ENCODE peak calls at places on chromosomes 11 and 22, in eight cellular contexts. One of them, this sample, is unnamed.

GRCh38 chr22:32079110-32080089 is 36.3 kb downstream of the SLC5A1 start:
- DNase-seq in nephron progenitor cell: no peak
- DNase-seq in MCF 10A: peak
- DNase-seq in WTC11: no peak
- DNase-seq in GM10248: no peak
- DNase-seq in neural crest cell: no peak
- DNase-seq in GDM1: no peak
- DNase-seq in NCI-H345: no peak
- DNase-seq in this sample: no peak

GRCh38 chr22:37802310-37803194 is 5.2 kb upstream of the GCAT start:
- DNase-seq in nephron progenitor cell: peak
- DNase-seq in MCF 10A: peak
- DNase-seq in WTC11: peak
- DNase-seq in GM10248: no peak
- DNase-seq in neural crest cell: peak
- DNase-seq in GDM1: peak
- DNase-seq in NCI-H345: peak
- DNase-seq in this sample: peak

GRCh38 chr11:114291847-114292680 is 4.1 kb upstream of the NNMT start:
- DNase-seq in nephron progenitor cell: no peak
- DNase-seq in MCF 10A: peak
- DNase-seq in WTC11: no peak
- DNase-seq in GM10248: no peak
- DNase-seq in neural crest cell: no peak
- DNase-seq in GDM1: no peak
- DNase-seq in NCI-H345: no peak
- DNase-seq in this sample: no peak

GRCh38 chr11:80317612-80318011 is 876.8 kb upstream of the TENM4 start:
- DNase-seq in nephron progenitor cell: no peak
- DNase-seq in MCF 10A: no peak
- DNase-seq in WTC11: no peak
- DNase-seq in GM10248: no peak
- DNase-seq in neural crest cell: no peak
- DNase-seq in GDM1: no peak
- DNase-seq in NCI-H345: no peak
- DNase-seq in this sample: no peak

GRCh38 chr22:28903719-28904118 is 20.3 kb downstream of the ZNRF3 start:
- DNase-seq in nephron progenitor cell: no peak
- DNase-seq in MCF 10A: no peak
- DNase-seq in WTC11: no peak
- DNase-seq in GM10248: no peak
- DNase-seq in neural crest cell: no peak
- DNase-seq in GDM1: no peak
- DNase-seq in NCI-H345: no peak
- DNase-seq in this sample: peak

GRCh38 chr11:1084561-1085439 is 10.1 kb downstream of the MUC2 start:
- DNase-seq in nephron progenitor cell: no peak
- DNase-seq in MCF 10A: peak
- DNase-seq in WTC11: peak
- DNase-seq in GM10248: no peak
- DNase-seq in neural crest cell: no peak
- DNase-seq in GDM1: no peak
- DNase-seq in NCI-H345: no peak
- DNase-seq in this sample: no peak

GRCh38 chr22:24059793-24060192 is 48.7 kb downstream of the CABIN1 start:
- DNase-seq in nephron progenitor cell: no peak
- DNase-seq in MCF 10A: no peak
- DNase-seq in WTC11: no peak
- DNase-seq in GM10248: no peak
- DNase-seq in neural crest cell: no peak
- DNase-seq in GDM1: no peak
- DNase-seq in NCI-H345: no peak
- DNase-seq in this sample: no peak

GRCh38 chr11:47216141-47216798 is 1.5 kb downstream of the DDB2 start:
- DNase-seq in nephron progenitor cell: no peak
- DNase-seq in MCF 10A: peak
- DNase-seq in WTC11: no peak
- DNase-seq in GM10248: peak
- DNase-seq in neural crest cell: no peak
- DNase-seq in GDM1: no peak
- DNase-seq in NCI-H345: no peak
- DNase-seq in this sample: peak

GRCh38 chr11:129239207-129239606 is 47.1 kb upstream of the ARHGAP32 start:
- DNase-seq in nephron progenitor cell: no peak
- DNase-seq in MCF 10A: no peak
- DNase-seq in WTC11: no peak
- DNase-seq in GM10248: no peak
- DNase-seq in neural crest cell: no peak
- DNase-seq in GDM1: no peak
- DNase-seq in NCI-H345: no peak
- DNase-seq in this sample: no peak

GRCh38 chr22:36577019-36577418 is 48.1 kb upstream of the EIF3D start:
- DNase-seq in nephron progenitor cell: no peak
- DNase-seq in MCF 10A: peak
- DNase-seq in WTC11: no peak
- DNase-seq in GM10248: no peak
- DNase-seq in neural crest cell: no peak
- DNase-seq in GDM1: no peak
- DNase-seq in NCI-H345: no peak
- DNase-seq in this sample: no peak

GRCh38 chr11:76335827-76336226 is 45.1 kb downstream of the THAP12 start:
- DNase-seq in nephron progenitor cell: no peak
- DNase-seq in MCF 10A: no peak
- DNase-seq in WTC11: no peak
- DNase-seq in GM10248: no peak
- DNase-seq in neural crest cell: no peak
- DNase-seq in GDM1: peak
- DNase-seq in NCI-H345: no peak
- DNase-seq in this sample: no peak

GRCh38 chr22:22863001-22863400 is 24.6 kb upstream of the IGLL5 start:
- DNase-seq in nephron progenitor cell: no peak
- DNase-seq in MCF 10A: no peak
- DNase-seq in WTC11: no peak
- DNase-seq in GM10248: no peak
- DNase-seq in neural crest cell: no peak
- DNase-seq in GDM1: no peak
- DNase-seq in NCI-H345: no peak
- DNase-seq in this sample: no peak

GRCh38 chr11:69919659-69920499 is 100.7 kb upstream of the FGF3 start:
- DNase-seq in nephron progenitor cell: no peak
- DNase-seq in MCF 10A: no peak
- DNase-seq in WTC11: peak
- DNase-seq in GM10248: no peak
- DNase-seq in neural crest cell: no peak
- DNase-seq in GDM1: no peak
- DNase-seq in NCI-H345: no peak
- DNase-seq in this sample: no peak

GRCh38 chr22:21652010-21652546 is 10.0 kb downstream of the SDF2L1 start:
- DNase-seq in nephron progenitor cell: peak
- DNase-seq in MCF 10A: peak
- DNase-seq in WTC11: peak
- DNase-seq in GM10248: peak
- DNase-seq in neural crest cell: peak
- DNase-seq in GDM1: peak
- DNase-seq in NCI-H345: peak
- DNase-seq in this sample: peak

GRCh38 chr22:17097062-17097461 is 12.3 kb downstream of the IL17RA start:
- DNase-seq in nephron progenitor cell: no peak
- DNase-seq in MCF 10A: no peak
- DNase-seq in WTC11: no peak
- DNase-seq in GM10248: no peak
- DNase-seq in neural crest cell: no peak
- DNase-seq in GDM1: no peak
- DNase-seq in NCI-H345: no peak
- DNase-seq in this sample: no peak

GRCh38 chr11:77814848-77815247 is 5.7 kb downstream of the RSF1 start:
- DNase-seq in nephron progenitor cell: no peak
- DNase-seq in MCF 10A: no peak
- DNase-seq in WTC11: no peak
- DNase-seq in GM10248: no peak
- DNase-seq in neural crest cell: no peak
- DNase-seq in GDM1: no peak
- DNase-seq in NCI-H345: no peak
- DNase-seq in this sample: no peak

GRCh38 chr11:77142091-77142975 is 14.3 kb downstream of the MYO7A start:
- DNase-seq in nephron progenitor cell: no peak
- DNase-seq in MCF 10A: no peak
- DNase-seq in WTC11: no peak
- DNase-seq in GM10248: no peak
- DNase-seq in neural crest cell: no peak
- DNase-seq in GDM1: peak
- DNase-seq in NCI-H345: no peak
- DNase-seq in this sample: no peak

GRCh38 chr22:24427500-24428164 is at the start of gene ADORA2A:
- DNase-seq in nephron progenitor cell: no peak
- DNase-seq in MCF 10A: no peak
- DNase-seq in WTC11: no peak
- DNase-seq in GM10248: peak
- DNase-seq in neural crest cell: no peak
- DNase-seq in GDM1: no peak
- DNase-seq in NCI-H345: no peak
- DNase-seq in this sample: no peak

GRCh38 chr22:46044718-46045458 is 67.9 kb upstream of the WNT7B start:
- DNase-seq in nephron progenitor cell: peak
- DNase-seq in MCF 10A: no peak
- DNase-seq in WTC11: peak
- DNase-seq in GM10248: no peak
- DNase-seq in neural crest cell: no peak
- DNase-seq in GDM1: no peak
- DNase-seq in NCI-H345: no peak
- DNase-seq in this sample: no peak

GRCh38 chr11:118658372-118659313 is 20.8 kb downstream of the TREH start:
- DNase-seq in nephron progenitor cell: no peak
- DNase-seq in MCF 10A: no peak
- DNase-seq in WTC11: no peak
- DNase-seq in GM10248: no peak
- DNase-seq in neural crest cell: no peak
- DNase-seq in GDM1: no peak
- DNase-seq in NCI-H345: peak
- DNase-seq in this sample: no peak

This sample was measured in retina.